ENCODE peak calls at places on chromosome 1, in ten cellular contexts. S, P, J, W, O, Y, N, E, Q and K are unnamed samples.

GRCh38 chr1:28193701-28194161 is 17.2 kb upstream of the PTAFR start:
- DNase-seq in S (no peak), P (no peak), J (no peak), W (no peak), O (no peak), Y (no peak), N (no peak), E (peak), Q (no peak), K (no peak)

GRCh38 chr1:226054519-226055327 is 7.8 kb upstream of the H3-3A start:
- DNase-seq in S (no peak), P (no peak), J (no peak), W (no peak), O (peak), Y (no peak), N (no peak), E (no peak), Q (no peak), K (no peak)

GRCh38 chr1:17521946-17522612 is 17.4 kb upstream of the ARHGEF10L start:
- DNase-seq in S (no peak), P (no peak), J (no peak), W (no peak), O (no peak), Y (no peak), N (no peak), E (no peak), Q (no peak), K (no peak)

GRCh38 chr1:40532844-40533424 is 1.5 kb downstream of the ZNF684 start:
- DNase-seq in S (peak), P (peak), J (no peak), W (peak), O (peak), Y (no peak), N (peak), E (peak), Q (peak), K (no peak)

GRCh38 chr1:101918277-101918676 is 78.4 kb downstream of the OLFM3 start:
- DNase-seq in S (peak), P (no peak), J (no peak), W (no peak), O (no peak), Y (no peak), N (no peak), E (no peak), Q (no peak), K (no peak)

GRCh38 chr1:159798893-159799292 is 3.3 kb upstream of the FCRL6 start:
- DNase-seq in S (peak), P (peak), J (peak), W (peak), O (peak), Y (peak), N (peak), E (peak), Q (peak), K (no peak)

GRCh38 chr1:101907264-101907663 is 89.5 kb downstream of the OLFM3 start:
- DNase-seq in S (no peak), P (no peak), J (no peak), W (no peak), O (no peak), Y (no peak), N (no peak), E (no peak), Q (no peak), K (no peak)

GRCh38 chr1:119966020-119966419 is 69.7 kb upstream of the ADAM30 start:
- DNase-seq in S (no peak), P (no peak), J (no peak), W (no peak), O (peak), Y (no peak), N (no peak), E (no peak), Q (no peak), K (no peak)

GRCh38 chr1:32891241-32891570 is 4.9 kb downstream of the HPCA start:
- DNase-seq in S (no peak), P (no peak), J (no peak), W (no peak), O (no peak), Y (no peak), N (no peak), E (no peak), Q (no peak), K (no peak)

GRCh38 chr1:88060112-88060673 is 623.9 kb upstream of the PKN2 start:
- DNase-seq in S (no peak), P (no peak), J (no peak), W (no peak), O (no peak), Y (no peak), N (no peak), E (no peak), Q (no peak), K (no peak)

GRCh38 chr1:216612291-216612690 is 110.9 kb downstream of the ESRRG start:
- DNase-seq in S (no peak), P (no peak), J (no peak), W (no peak), O (no peak), Y (no peak), N (no peak), E (no peak), Q (no peak), K (no peak)

GRCh38 chr1:19454265-19455198 is 30.8 kb downstream of the CAPZB start:
- DNase-seq in S (no peak), P (no peak), J (no peak), W (no peak), O (no peak), Y (no peak), N (no peak), E (no peak), Q (no peak), K (no peak)